ENCODE peak calls at places on chromosomes 4 and X, in ten cellular contexts. A is tibial nerve, M is stomach, I is aorta, D is iPS-NIHi11, K is cardiac muscle cell, N is GM23248, E is NAMALWA, H is psoas muscle, X is nephron progenitor cell. C is an unnamed sample.
A peak's percentile ranks its signal among the peaks of the same experiment; 100 is the strongest.

GRCh38 chr4:150072906-150073714 is 5.1 kb upstream of the DCLK2 start:
- DNase-seq in A (no peak), M (no peak), I (no peak), D (no peak), K (no peak), N (peak; percentile 94), E (no peak), H (no peak), X (no peak), C (no peak)

GRCh38 chr4:123346944-123347343 is 49.7 kb upstream of the SPRY1 start:
- DNase-seq in A (no peak), M (no peak), I (no peak), D (no peak), K (no peak), N (no peak), E (no peak), H (no peak), X (no peak), C (no peak)

GRCh38 chr4:68271851-68272756 is 26.6 kb upstream of the TMPRSS11B start:
- DNase-seq in A (peak; percentile 12), M (no peak), I (no peak), D (peak; percentile 48), K (peak; percentile 35), N (peak; percentile 71), E (peak; percentile 74), H (no peak), X (no peak), C (no peak)

GRCh38 chrX:48891402-48892288 is 5.9 kb downstream of the TIMM17B start:
- DNase-seq in A (peak; percentile 69), M (peak; percentile 88), I (peak; percentile 93), D (peak; percentile 64), K (peak; percentile 91), N (peak; percentile 89), E (peak; percentile 72), H (peak; percentile 92), X (peak; percentile 81), C (peak; percentile 90)

GRCh38 chrX:106940068-106940467 is 19.9 kb downstream of the CLDN2 start:
- DNase-seq in A (no peak), M (no peak), I (no peak), D (no peak), K (no peak), N (no peak), E (no peak), H (no peak), X (no peak), C (no peak)

GRCh38 chrX:3176439-3176820 is 135.2 kb downstream of the ARSF start:
- DNase-seq in A (no peak), M (no peak), I (no peak), D (no peak), K (no peak), N (peak; percentile 68), E (no peak), H (no peak), X (no peak), C (no peak)

GRCh38 chrX:22192419-22193086 is 80.2 kb upstream of the CBLL2 start:
- DNase-seq in A (peak; percentile 64), M (peak; percentile 70), I (peak; percentile 79), D (peak; percentile 51), K (peak; percentile 79), N (peak; percentile 62), E (peak; percentile 59), H (peak; percentile 72), X (peak; percentile 69), C (peak; percentile 52)

GRCh38 chr4:26780524-26780923 is 80.1 kb upstream of the STIM2 start:
- DNase-seq in A (no peak), M (no peak), I (no peak), D (no peak), K (no peak), N (peak; percentile 53), E (no peak), H (no peak), X (no peak), C (no peak)

GRCh38 chrX:130746709-130747347 is 156.2 kb downstream of the ENOX2 start:
- DNase-seq in A (no peak), M (no peak), I (no peak), D (no peak), K (no peak), N (peak; percentile 54), E (no peak), H (no peak), X (no peak), C (no peak)

GRCh38 chrX:43805579-43805978 is 76.7 kb downstream of the MAOB start:
- DNase-seq in A (no peak), M (no peak), I (no peak), D (no peak), K (no peak), N (peak; percentile 12), E (no peak), H (no peak), X (no peak), C (no peak)

GRCh38 chr4:147311956-147312355 is 168.9 kb upstream of the EDNRA start:
- DNase-seq in A (no peak), M (no peak), I (no peak), D (no peak), K (no peak), N (no peak), E (no peak), H (no peak), X (no peak), C (no peak)

GRCh38 chr4:146310319-146311021 is 96.1 kb downstream of the REELD1 start:
- DNase-seq in A (no peak), M (no peak), I (no peak), D (no peak), K (no peak), N (no peak), E (no peak), H (no peak), X (no peak), C (no peak)